ENCODE peak calls at places on chromosomes 2 and 18, in six cellular contexts. U is fibroblast of pulmonary artery; R is ELR; Q is activated CD4-positive, alpha-beta T cell treated with anti-CD3 and anti-CD28 coated beads, Interleukin-2, amount 50 U/mL, for 1 hour; T is activated CD4-positive, alpha-beta memory T cell treated with anti-CD3 and anti-CD28 coated beads, Interleukin-2, amount 10 ng/mL, durations not matched to agents 7 days and 5 days; J is HCEC 1CT. O is an unnamed sample.

GRCh38 chr2:17821535-17822451 is 5.5 kb downstream of the MSGN1 start:
- DNase-seq in U (no peak), J (no peak), T (no peak), Q (no peak), R (no peak), O (no peak)

GRCh38 chr18:32753656-32754221 is 19.1 kb downstream of the KLHL14 start:
- DNase-seq in R (no peak), U (no peak), J (no peak), Q (no peak), T (no peak), O (no peak)

GRCh38 chr2:222673273-222673672 is 1.8 kb downstream of the MOGAT1 start:
- DNase-seq in R (no peak), U (no peak), T (no peak), J (no peak), Q (no peak), O (no peak)

GRCh38 chr2:216222650-216223352 is 113.7 kb downstream of the XRCC5 start:
- DNase-seq in J (peak; percentile 53), T (no peak), R (peak; percentile 71), Q (no peak), U (peak; percentile 40), O (peak; percentile 38)

GRCh38 chr2:234290671-234291070 is 206.2 kb downstream of the ARL4C start:
- DNase-seq in R (no peak), T (peak; percentile 90), J (no peak), Q (peak; percentile 77), U (no peak), O (peak; percentile 65)

GRCh38 chr2:189363559-189363958 is 77.7 kb upstream of the WDR75 start:
- DNase-seq in Q (no peak), R (peak; percentile 86), T (no peak), U (peak; percentile 64), J (peak; percentile 83), O (peak; percentile 81)

GRCh38 chr2:40844353-40845277 is 392.7 kb upstream of the SLC8A1 start:
- DNase-seq in R (peak; percentile 43), T (no peak), Q (no peak), J (peak; percentile 34), U (peak; percentile 11), O (peak; percentile 69)

GRCh38 chr2:239456940-239457339 is 56.1 kb upstream of the HDAC4 start:
- DNase-seq in U (no peak), T (peak; percentile 9), Q (no peak), J (no peak), R (no peak), O (no peak)

GRCh38 chr2:47108638-47109372 is 46.3 kb downstream of the STPG4 start:
- DNase-seq in J (no peak), Q (no peak), T (no peak), R (no peak), U (no peak), O (no peak)

GRCh38 chr2:237779521-237779920 is 19.1 kb upstream of the RBM44 start:
- DNase-seq in U (no peak), T (no peak), Q (no peak), R (no peak), J (no peak), O (no peak)

GRCh38 chr2:236661064-236661761 is 91.6 kb downstream of the ACKR3 start:
- DNase-seq in U (peak; percentile 25), T (no peak), J (peak; percentile 13), R (peak; percentile 62), Q (no peak), O (peak; percentile 88)

GRCh38 chr2:39778233-39778632 is 825 bp downstream of the THUMPD2 start:
- DNase-seq in R (no peak), T (no peak), Q (no peak), U (no peak), J (no peak), O (no peak)

GRCh38 chr2:14420851-14421250 is 211.7 kb upstream of the LRATD1 start:
- DNase-seq in T (no peak), J (peak; percentile 71), R (peak; percentile 68), U (no peak), Q (no peak), O (peak; percentile 51)

GRCh38 chr18:6851480-6851879 is 122.0 kb downstream of the ARHGAP28 start:
- DNase-seq in J (no peak), Q (no peak), T (no peak), U (no peak), R (no peak), O (no peak)

GRCh38 chr2:113974727-113975126 is 84.8 kb downstream of the ACTR3 start:
- DNase-seq in U (no peak), R (no peak), Q (no peak), J (no peak), T (no peak), O (no peak)

GRCh38 chr2:221573430-221574230 is 1.5 kb upstream of the EPHA4 start:
- DNase-seq in T (peak; percentile 80), R (peak; percentile 82), Q (peak; percentile 75), J (peak; percentile 70), U (peak; percentile 70), O (peak; percentile 74)

GRCh38 chr18:43634994-43635393 is 357.7 kb upstream of the SYT4 start:
- DNase-seq in R (no peak), T (no peak), J (no peak), U (no peak), Q (no peak), O (no peak)

GRCh38 chr2:57862153-57862552 is 184.5 kb upstream of the VRK2 start:
- DNase-seq in T (no peak), Q (no peak), U (no peak), R (no peak), J (no peak), O (peak; percentile 71)

GRCh38 chr2:112784199-112785189 is at the start of gene IL1A:
- DNase-seq in U (peak; percentile 84), R (peak; percentile 94), Q (no peak), J (peak; percentile 54), T (no peak), O (peak; percentile 95)

GRCh38 chr2:109380502-109381326 is 233.1 kb downstream of the SEPTIN10 start:
- DNase-seq in T (no peak), Q (no peak), R (peak; percentile 65), U (no peak), J (no peak), O (no peak)

O was measured in epithelial cell of esophagus.